ENCODE peak calls at places on chromosomes 11 and 22, in six cellular contexts. One of them, this sample, is unnamed.

GRCh38 chr11:6635082-6635932 is 16.1 kb upstream of the TPP1 start:
- DNase-seq in K562: peak
- DNase-seq in HepG2: peak
- DNase-seq in HCT116: no peak
- DNase-seq in GM12878: no peak
- DNase-seq in H1: no peak
- DNase-seq in this sample: no peak

GRCh38 chr11:4092031-4092430 is 2.6 kb upstream of the RRM1 start:
- DNase-seq in HepG2: no peak
- DNase-seq in H1: no peak
- DNase-seq in K562: peak
- DNase-seq in GM12878: no peak
- DNase-seq in HCT116: no peak
- DNase-seq in this sample: no peak

GRCh38 chr22:32203181-32204105 is 1.4 kb downstream of the RFPL2 start:
- DNase-seq in H1: peak
- DNase-seq in GM12878: no peak
- DNase-seq in K562: no peak
- DNase-seq in HepG2: no peak
- DNase-seq in HCT116: no peak
- DNase-seq in this sample: no peak

GRCh38 chr11:67691149-67691548 is 16.7 kb upstream of the ALDH3B2 start:
- DNase-seq in HepG2: no peak
- DNase-seq in HCT116: no peak
- DNase-seq in H1: no peak
- DNase-seq in GM12878: no peak
- DNase-seq in K562: no peak
- DNase-seq in this sample: peak

GRCh38 chr11:45606514-45607024 is 58.9 kb downstream of the CHST1 start:
- DNase-seq in HepG2: no peak
- DNase-seq in K562: no peak
- DNase-seq in HCT116: no peak
- DNase-seq in GM12878: no peak
- DNase-seq in H1: peak
- DNase-seq in this sample: no peak

GRCh38 chr22:39414886-39415285 is 15.3 kb downstream of the TAB1 start:
- DNase-seq in HepG2: no peak
- DNase-seq in K562: no peak
- DNase-seq in HCT116: no peak
- DNase-seq in H1: no peak
- DNase-seq in GM12878: no peak
- DNase-seq in this sample: no peak

GRCh38 chr22:38115423-38116205 is 5.1 kb upstream of the BAIAP2L2 start:
- DNase-seq in GM12878: no peak
- DNase-seq in HCT116: no peak
- DNase-seq in H1: no peak
- DNase-seq in HepG2: no peak
- DNase-seq in K562: no peak
- DNase-seq in this sample: no peak

GRCh38 chr22:38767313-38767712 is 11.5 kb upstream of the SUN2 start:
- DNase-seq in K562: no peak
- DNase-seq in HCT116: no peak
- DNase-seq in HepG2: no peak
- DNase-seq in H1: no peak
- DNase-seq in GM12878: no peak
- DNase-seq in this sample: no peak

GRCh38 chr11:66046901-66047300 is 2.1 kb downstream of the GAL3ST3 start:
- DNase-seq in HCT116: no peak
- DNase-seq in H1: no peak
- DNase-seq in GM12878: no peak
- DNase-seq in HepG2: no peak
- DNase-seq in K562: no peak
- DNase-seq in this sample: no peak

GRCh38 chr11:122983438-122984185 is 2.0 kb upstream of the BSX start:
- DNase-seq in H1: peak
- DNase-seq in K562: no peak
- DNase-seq in HCT116: no peak
- DNase-seq in GM12878: no peak
- DNase-seq in HepG2: no peak
- DNase-seq in this sample: no peak

GRCh38 chr11:87338046-87338639 is 300.4 kb downstream of the TMEM135 start:
- DNase-seq in K562: no peak
- DNase-seq in HCT116: no peak
- DNase-seq in HepG2: no peak
- DNase-seq in GM12878: no peak
- DNase-seq in H1: no peak
- DNase-seq in this sample: no peak

DNA sequence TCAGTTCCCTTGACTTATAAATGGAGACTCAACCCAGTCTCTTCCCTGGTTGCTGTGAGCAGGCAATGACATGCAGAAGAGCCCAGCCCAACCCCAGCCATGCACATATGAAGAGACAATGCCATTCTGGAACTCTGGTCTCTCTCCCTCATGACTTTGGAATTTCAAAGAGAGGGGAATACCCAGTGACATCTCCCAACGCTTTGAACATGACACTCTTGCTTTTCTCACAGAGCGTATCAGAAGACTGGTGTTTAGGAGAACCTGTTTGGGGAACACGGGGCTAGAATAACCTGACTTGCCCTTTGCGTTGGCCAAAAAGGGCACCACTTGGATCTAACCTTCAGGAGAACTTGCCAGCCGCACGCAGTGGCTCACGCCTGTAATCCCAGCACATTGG is 12.9 kb downstream of the RANGAP1 start:
- DNase-seq in HepG2: no peak
- DNase-seq in H1: no peak
- DNase-seq in HCT116: no peak
- DNase-seq in GM12878: no peak
- DNase-seq in K562: no peak
- DNase-seq in this sample: no peak
- TF ChIP-seq JUND in HepG2: no peak
- TF ChIP-seq JUND in H1: no peak
- TF ChIP-seq JUND in HCT116: no peak
- TF ChIP-seq JUND in GM12878: no peak
- TF ChIP-seq JUND in K562: no peak
- TF ChIP-seq JUND in this sample: no peak

DNA sequence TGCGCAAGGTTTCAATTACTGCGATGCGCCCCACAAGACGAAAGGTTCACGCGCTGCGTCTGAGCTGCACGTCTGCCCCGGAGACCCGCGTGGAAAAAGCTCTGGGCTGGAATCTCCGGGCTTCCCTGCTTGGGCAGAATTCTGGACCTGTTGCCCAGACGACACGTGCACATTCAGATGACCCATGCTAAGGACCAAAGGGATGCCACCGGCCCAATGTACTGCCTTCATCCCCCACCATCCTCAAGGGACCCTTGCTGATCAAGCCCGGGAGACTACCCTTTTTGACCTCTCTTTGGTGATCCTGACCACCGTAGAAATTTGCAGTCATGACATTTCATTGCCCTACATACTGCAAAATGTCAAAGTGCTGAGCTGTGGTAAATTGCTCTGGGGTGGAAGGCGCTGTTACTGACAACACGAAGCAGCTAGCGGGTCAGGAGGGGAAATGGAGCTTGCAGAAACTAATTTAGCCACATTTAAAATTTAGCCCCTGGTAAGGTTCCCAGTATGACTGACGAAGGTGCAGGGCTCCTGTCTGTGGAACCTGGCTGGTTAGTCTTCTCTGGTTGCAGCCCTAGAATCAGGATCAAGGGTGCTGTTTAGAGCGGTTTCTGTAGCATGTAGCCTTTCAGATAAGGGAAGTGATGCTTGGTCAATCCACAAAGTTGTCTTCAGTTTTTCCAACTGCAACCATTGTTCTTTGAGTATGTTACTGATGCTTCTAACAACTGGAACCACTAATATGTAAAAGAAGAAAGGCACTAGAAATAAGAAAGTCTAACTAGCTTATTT is 81.9 kb downstream of the PRR5L start:
- DNase-seq in K562: no peak
- DNase-seq in H1: no peak
- DNase-seq in GM12878: no peak
- DNase-seq in HCT116: no peak
- DNase-seq in HepG2: no peak
- DNase-seq in this sample: no peak
- TF ChIP-seq JUND in K562: no peak
- TF ChIP-seq JUND in H1: no peak
- TF ChIP-seq JUND in GM12878: no peak
- TF ChIP-seq JUND in HCT116: no peak
- TF ChIP-seq JUND in HepG2: no peak
- TF ChIP-seq JUND in this sample: no peak

GRCh38 chr11:109089144-109089543 is 332.8 kb upstream of the C11orf87 start:
- DNase-seq in HCT116: no peak
- DNase-seq in H1: no peak
- DNase-seq in GM12878: no peak
- DNase-seq in K562: no peak
- DNase-seq in HepG2: no peak
- DNase-seq in this sample: no peak

GRCh38 chr11:109086931-109087330 is 335.1 kb upstream of the C11orf87 start:
- DNase-seq in HepG2: no peak
- DNase-seq in H1: no peak
- DNase-seq in K562: no peak
- DNase-seq in HCT116: no peak
- DNase-seq in GM12878: no peak
- DNase-seq in this sample: no peak

GRCh38 chr11:109085708-109086373 is 336.1 kb upstream of the C11orf87 start:
- DNase-seq in K562: no peak
- DNase-seq in HepG2: no peak
- DNase-seq in HCT116: no peak
- DNase-seq in GM12878: no peak
- DNase-seq in H1: no peak
- DNase-seq in this sample: no peak

DNA sequence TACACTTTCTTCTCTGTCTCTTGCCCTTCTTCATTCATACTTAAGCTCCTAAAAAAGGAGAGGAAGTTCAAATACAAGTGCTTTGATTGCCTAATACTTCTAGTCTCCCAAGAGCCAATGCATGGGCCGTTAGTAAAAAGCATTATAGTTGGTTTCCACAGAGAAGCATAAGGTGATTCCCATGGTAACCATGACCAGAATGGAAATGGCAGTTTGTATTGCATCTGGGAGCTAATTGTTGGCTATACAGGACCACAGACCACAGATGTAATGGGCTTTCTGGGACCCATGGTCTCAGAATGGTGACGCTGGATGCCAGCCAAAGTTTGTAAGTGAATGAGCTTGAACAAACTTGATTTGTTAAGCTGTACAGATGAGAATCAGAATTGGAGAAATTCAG is 333.9 kb upstream of the C11orf87 start:
- DNase-seq in K562: no peak
- DNase-seq in HCT116: no peak
- DNase-seq in HepG2: no peak
- DNase-seq in GM12878: no peak
- DNase-seq in H1: no peak
- DNase-seq in this sample: no peak
- TF ChIP-seq JUND in K562: no peak
- TF ChIP-seq JUND in HCT116: no peak
- TF ChIP-seq JUND in HepG2: no peak
- TF ChIP-seq JUND in GM12878: no peak
- TF ChIP-seq JUND in H1: no peak
- TF ChIP-seq JUND in this sample: no peak

DNA sequence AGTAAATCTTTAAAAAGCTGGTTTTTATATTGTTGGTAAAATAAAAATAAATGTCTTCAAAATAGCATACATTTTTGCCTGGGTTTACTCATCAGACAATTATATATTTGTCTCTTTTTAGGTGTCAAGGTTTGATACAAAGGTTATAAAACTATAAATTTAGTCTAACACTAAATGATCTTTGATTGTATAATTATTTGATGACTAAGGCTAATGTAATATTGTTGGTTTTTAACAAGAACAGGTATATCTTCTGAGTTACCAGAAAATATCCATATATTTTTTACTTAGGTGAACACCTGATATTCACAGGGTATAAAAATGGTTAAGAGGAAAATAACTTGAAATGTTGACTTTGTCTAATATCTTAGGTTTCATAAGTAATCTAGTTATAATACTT is 104.3 kb downstream of the KIF18A start:
- DNase-seq in HepG2: no peak
- DNase-seq in GM12878: no peak
- DNase-seq in H1: no peak
- DNase-seq in HCT116: no peak
- DNase-seq in K562: no peak
- DNase-seq in this sample: no peak
- TF ChIP-seq JUND in HepG2: no peak
- TF ChIP-seq JUND in GM12878: no peak
- TF ChIP-seq JUND in H1: no peak
- TF ChIP-seq JUND in HCT116: no peak
- TF ChIP-seq JUND in K562: no peak
- TF ChIP-seq JUND in this sample: no peak

This sample was measured in T47D.